ENCODE peak calls at places on chromosomes 6 and 20, in five cellular contexts. S, W, P, T and G are unnamed samples.

GRCh38 chr20:45892828-45893500 is 1.8 kb downstream of the CTSA start:
- DNase-seq in S (no peak), W (no peak), P (no peak), T (no peak), G (no peak)

GRCh38 chr6:111823831-111824607 is 49.2 kb downstream of the FYN start:
- DNase-seq in S (no peak), W (peak), P (no peak), T (no peak), G (no peak)

GRCh38 chr20:58408603-58409246 is 19.7 kb downstream of the VAPB start:
- DNase-seq in S (no peak), W (peak), P (no peak), T (no peak), G (no peak)

GRCh38 chr6:64034840-64035656 is 399.4 kb downstream of the PHF3 start:
- DNase-seq in S (no peak), W (no peak), P (no peak), T (no peak), G (no peak)

GRCh38 chr6:97850458-97851218 is 567.6 kb upstream of the MMS22L start:
- DNase-seq in S (no peak), W (no peak), P (no peak), T (no peak), G (no peak)

GRCh38 chr6:144033816-144034540 is 25.9 kb upstream of the PLAGL1 start:
- DNase-seq in S (no peak), W (no peak), P (no peak), T (no peak), G (no peak)

GRCh38 chr6:162385980-162386379 is 341.6 kb downstream of the PRKN start:
- DNase-seq in S (no peak), W (no peak), P (no peak), T (no peak), G (no peak)

GRCh38 chr6:108800510-108800909 is 47.7 kb upstream of the ARMC2 start:
- DNase-seq in S (no peak), W (no peak), P (no peak), T (no peak), G (no peak)

GRCh38 chr20:47792021-47792618 is 6.8 kb upstream of the SULF2 start:
- DNase-seq in S (no peak), W (no peak), P (no peak), T (no peak), G (no peak)

GRCh38 chr6:22913612-22914011 is 344.2 kb downstream of the HDGFL1 start:
- DNase-seq in S (no peak), W (no peak), P (no peak), T (no peak), G (no peak)

GRCh38 chr6:51025082-51025777 is 206.6 kb downstream of the TFAP2B start:
- DNase-seq in S (no peak), W (peak), P (no peak), T (no peak), G (no peak)

GRCh38 chr6:1436334-1437306 is 47.2 kb downstream of the FOXF2 start:
- DNase-seq in S (peak), W (peak), P (peak), T (peak), G (peak)

GRCh38 chr6:129096651-129097290 is 213.8 kb downstream of the LAMA2 start:
- DNase-seq in S (no peak), W (no peak), P (no peak), T (no peak), G (no peak)

GRCh38 chr6:130815200-130816071 is 11.8 kb upstream of the SMLR1 start:
- DNase-seq in S (no peak), W (peak), P (no peak), T (no peak), G (no peak)

GRCh38 chr6:105424177-105424783 is 21.4 kb upstream of the PREP start:
- DNase-seq in S (peak), W (peak), P (peak), T (no peak), G (peak)

GRCh38 chr6:41167173-41167963 is 4.5 kb upstream of the TREM2 start:
- DNase-seq in S (peak), W (no peak), P (no peak), T (no peak), G (no peak)

GRCh38 chr6:90537723-90538407 is 49.0 kb downstream of the MAP3K7 start:
- DNase-seq in S (no peak), W (no peak), P (no peak), T (peak), G (no peak)

GRCh38 chr6:12967686-12968085 is 251.1 kb downstream of the PHACTR1 start:
- DNase-seq in S (no peak), W (no peak), P (peak), T (no peak), G (no peak)

GRCh38 chr6:107540465-107540857 is 50.5 kb downstream of the SOBP start:
- DNase-seq in S (no peak), W (peak), P (no peak), T (no peak), G (no peak)

GRCh38 chr20:2752631-2753455 is 47.6 kb downstream of the CPXM1 start:
- DNase-seq in S (peak), W (peak), P (no peak), T (no peak), G (peak)
- TF ChIP-seq JUND in S (no peak), W (no peak), P (no peak), T (no peak), G (no peak)

DNA sequence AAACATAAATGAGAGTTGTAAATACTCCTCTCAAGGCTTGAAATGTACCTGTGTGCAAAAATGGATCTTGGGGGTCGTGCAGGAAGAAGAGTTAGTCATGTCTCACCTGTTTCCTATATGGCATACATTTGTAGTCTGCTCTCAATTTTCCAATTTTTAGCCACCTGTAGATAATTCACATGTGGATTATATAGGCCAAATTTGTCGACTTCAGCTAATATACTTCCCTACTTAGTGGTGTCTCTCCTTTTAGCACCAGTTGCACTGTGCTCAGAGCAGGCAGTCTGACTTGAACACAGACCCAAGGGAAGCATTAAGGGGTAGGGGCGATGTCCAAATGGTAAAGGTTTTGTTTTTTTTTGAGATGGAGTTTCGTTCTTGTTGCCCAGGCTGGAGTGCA is 1.9 kb downstream of the RBM24 start:
- DNase-seq in S (no peak), W (no peak), P (no peak), T (no peak), G (no peak)
- H3K4me2 ChIP-seq in S (no peak), W (peak), P (no peak), T (no peak), G (peak)

DNA sequence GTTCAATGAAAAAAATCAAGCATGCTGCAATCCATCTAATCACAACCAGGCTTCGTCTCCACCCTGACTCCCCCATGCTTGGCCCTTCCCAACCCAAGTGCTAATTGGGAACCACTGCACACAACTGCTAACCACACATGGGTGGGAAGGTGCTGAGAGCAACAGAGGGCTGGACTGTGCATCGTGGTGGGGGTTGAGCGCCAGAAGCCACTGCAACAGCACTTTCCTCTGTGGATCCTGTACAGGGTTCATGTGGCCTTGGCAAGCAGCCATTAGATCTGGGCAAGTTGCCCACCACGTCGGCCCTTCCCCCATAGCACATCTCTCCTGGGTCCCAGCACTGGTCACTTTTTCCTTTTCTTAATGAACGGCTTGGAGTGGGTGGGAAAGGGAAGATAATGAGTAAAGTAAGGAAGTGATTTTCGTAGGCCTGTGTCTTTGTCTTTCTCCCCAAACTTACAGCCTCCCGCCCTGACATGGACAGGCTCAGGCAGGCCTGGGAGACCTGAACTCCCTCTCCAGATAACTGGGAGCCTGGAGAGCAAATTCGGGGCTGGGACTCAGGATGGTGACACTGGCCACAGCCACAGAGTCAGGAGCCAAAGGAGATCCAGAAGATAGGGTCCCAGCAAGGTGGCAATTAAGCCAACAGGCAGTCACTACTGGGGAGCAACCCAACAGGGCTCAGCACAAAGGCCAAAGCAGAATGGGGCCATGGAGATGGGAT is 34.4 kb upstream of the MRPS10 start:
- DNase-seq in S (no peak), W (peak), P (peak), T (no peak), G (no peak)
- TF ChIP-seq POLR2AphosphoS5 in S (no peak), W (no peak), P (peak), T (no peak), G (no peak)

DNA sequence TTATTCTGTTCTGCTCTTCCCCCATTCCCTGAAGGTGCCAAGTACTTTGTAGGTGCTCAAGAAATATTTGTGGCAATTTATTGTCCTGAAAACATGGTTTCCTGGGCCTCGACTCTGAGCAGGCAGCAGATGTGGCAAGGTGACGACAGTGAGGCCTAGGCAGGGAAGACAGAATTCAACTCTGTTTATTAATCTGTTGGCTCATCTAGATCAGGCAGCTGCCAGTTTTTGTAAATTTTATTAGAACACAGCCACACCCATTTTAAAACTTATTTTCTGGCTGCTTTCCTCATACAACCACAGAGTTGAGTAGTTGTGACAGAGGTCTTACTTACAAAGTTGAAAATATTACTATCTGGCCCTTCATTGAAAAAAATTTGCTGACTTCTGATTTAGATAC is 24.5 kb downstream of the MAPK14 start:
- DNase-seq in S (no peak), W (no peak), P (no peak), T (no peak), G (no peak)
- TF ChIP-seq JUND in S (no peak), W (no peak), P (no peak), T (no peak), G (no peak)

GRCh38 chr6:161035182-161035980 is 43.8 kb downstream of the MAP3K4 start:
- DNase-seq in S (no peak), W (no peak), P (no peak), T (peak), G (no peak)

GRCh38 chr6:161038229-161039003 is 46.8 kb downstream of the MAP3K4 start:
- DNase-seq in S (no peak), W (no peak), P (no peak), T (peak), G (peak)

GRCh38 chr6:161035981-161036263 is 44.4 kb downstream of the MAP3K4 start:
- DNase-seq in S (no peak), W (no peak), P (no peak), T (no peak), G (no peak)

GRCh38 chr6:161041274-161041673 is 49.7 kb downstream of the MAP3K4 start:
- DNase-seq in S (no peak), W (no peak), P (no peak), T (no peak), G (no peak)

DNA sequence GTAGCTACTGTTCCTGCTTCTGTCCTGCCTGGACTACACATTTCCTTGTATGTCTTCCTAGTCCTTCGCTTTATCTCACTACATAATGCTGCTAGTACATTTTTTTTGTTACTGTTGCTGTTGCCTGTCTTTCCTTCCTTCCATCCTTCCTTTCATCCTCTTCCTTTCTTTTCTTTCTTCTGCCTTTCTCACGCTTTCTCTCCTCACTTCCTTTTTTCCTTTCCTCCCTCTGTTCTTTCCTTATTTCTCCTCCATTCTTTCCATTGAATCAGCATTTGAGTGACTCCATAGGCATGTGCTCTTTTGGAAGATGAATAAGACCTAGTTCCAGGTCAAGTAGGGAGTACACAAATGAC is 46.3 kb downstream of the MAP3K4 start:
- DNase-seq in S (no peak), W (no peak), P (no peak), T (no peak), G (no peak)
- H3K4me2 ChIP-seq in S (no peak), W (no peak), P (peak), T (peak), G (peak)

GRCh38 chr6:157631838-157632237 is 191.2 kb upstream of the SNX9 start:
- DNase-seq in S (no peak), W (no peak), P (no peak), T (no peak), G (no peak)

GRCh38 chr6:157637516-157637915 is 185.5 kb upstream of the SNX9 start:
- DNase-seq in S (no peak), W (no peak), P (no peak), T (no peak), G (no peak)

GRCh38 chr6:157635388-157636244 is 187.4 kb upstream of the SNX9 start:
- DNase-seq in S (no peak), W (no peak), P (no peak), T (no peak), G (no peak)

GRCh38 chr6:157632821-157633220 is 190.2 kb upstream of the SNX9 start:
- DNase-seq in S (no peak), W (no peak), P (no peak), T (no peak), G (no peak)

GRCh38 chr6:157634566-157634965 is 188.5 kb upstream of the SNX9 start:
- DNase-seq in S (no peak), W (no peak), P (no peak), T (no peak), G (no peak)
- TF ChIP-seq POLR2AphosphoS5 in S (no peak), W (no peak), P (no peak), T (no peak), G (no peak)